ENCODE peak calls at places on chromosomes 12 and 14, in nine cellular contexts. One of them, this sample, is unnamed.

GRCh38 chr12:54650409-54650808 is 2.2 kb upstream of the DCD start:
- DNase-seq in NT2/D1: no peak
- DNase-seq in pancreas: no peak
- DNase-seq in NCI-H1694: no peak
- DNase-seq in amygdala: no peak
- DNase-seq in fibroblast of lung: peak
- DNase-seq in lung microvascular endothelial cell: no peak
- DNase-seq in stimulated activated CD8-positive, alpha-beta memory T cell treated with anti-CD3 and anti-CD28 coated beads, Interleukin-7, amount 100 ng/mL, for 1 hour: no peak
- DNase-seq in T-helper 2 cell: no peak
- DNase-seq in this sample: no peak

GRCh38 chr14:32183151-32184048 is 18.4 kb upstream of the RNU6-7 start:
- DNase-seq in NT2/D1: no peak
- DNase-seq in pancreas: no peak
- DNase-seq in NCI-H1694: no peak
- DNase-seq in amygdala: no peak
- DNase-seq in fibroblast of lung: no peak
- DNase-seq in lung microvascular endothelial cell: no peak
- DNase-seq in stimulated activated CD8-positive, alpha-beta memory T cell treated with anti-CD3 and anti-CD28 coated beads, Interleukin-7, amount 100 ng/mL, for 1 hour: no peak
- DNase-seq in T-helper 2 cell: no peak
- DNase-seq in this sample: no peak

GRCh38 chr12:128940974-128941373 is 87.7 kb downstream of the GLT1D1 start:
- DNase-seq in NT2/D1: no peak
- DNase-seq in pancreas: no peak
- DNase-seq in NCI-H1694: no peak
- DNase-seq in amygdala: no peak
- DNase-seq in fibroblast of lung: no peak
- DNase-seq in lung microvascular endothelial cell: no peak
- DNase-seq in stimulated activated CD8-positive, alpha-beta memory T cell treated with anti-CD3 and anti-CD28 coated beads, Interleukin-7, amount 100 ng/mL, for 1 hour: no peak
- DNase-seq in T-helper 2 cell: no peak
- DNase-seq in this sample: no peak

GRCh38 chr12:27246774-27247173 is 2.7 kb downstream of the STK38L start:
- DNase-seq in NT2/D1: no peak
- DNase-seq in pancreas: no peak
- DNase-seq in NCI-H1694: no peak
- DNase-seq in amygdala: no peak
- DNase-seq in fibroblast of lung: peak
- DNase-seq in lung microvascular endothelial cell: no peak
- DNase-seq in stimulated activated CD8-positive, alpha-beta memory T cell treated with anti-CD3 and anti-CD28 coated beads, Interleukin-7, amount 100 ng/mL, for 1 hour: no peak
- DNase-seq in T-helper 2 cell: no peak
- DNase-seq in this sample: no peak

GRCh38 chr12:58268080-58268479 is 326.7 kb downstream of the ATP23 start:
- DNase-seq in NT2/D1: no peak
- DNase-seq in pancreas: no peak
- DNase-seq in NCI-H1694: no peak
- DNase-seq in amygdala: no peak
- DNase-seq in fibroblast of lung: no peak
- DNase-seq in lung microvascular endothelial cell: peak
- DNase-seq in stimulated activated CD8-positive, alpha-beta memory T cell treated with anti-CD3 and anti-CD28 coated beads, Interleukin-7, amount 100 ng/mL, for 1 hour: no peak
- DNase-seq in T-helper 2 cell: no peak
- DNase-seq in this sample: peak

GRCh38 chr14:77311217-77311616 is 9.5 kb downstream of the POMT2 start:
- DNase-seq in NT2/D1: no peak
- DNase-seq in pancreas: no peak
- DNase-seq in NCI-H1694: no peak
- DNase-seq in amygdala: no peak
- DNase-seq in fibroblast of lung: no peak
- DNase-seq in lung microvascular endothelial cell: no peak
- DNase-seq in stimulated activated CD8-positive, alpha-beta memory T cell treated with anti-CD3 and anti-CD28 coated beads, Interleukin-7, amount 100 ng/mL, for 1 hour: no peak
- DNase-seq in T-helper 2 cell: no peak
- DNase-seq in this sample: no peak

GRCh38 chr12:2960432-2960956 is 1.3 kb downstream of the TEAD4 start:
- DNase-seq in NT2/D1: no peak
- DNase-seq in pancreas: no peak
- DNase-seq in NCI-H1694: no peak
- DNase-seq in amygdala: no peak
- DNase-seq in fibroblast of lung: peak
- DNase-seq in lung microvascular endothelial cell: peak
- DNase-seq in stimulated activated CD8-positive, alpha-beta memory T cell treated with anti-CD3 and anti-CD28 coated beads, Interleukin-7, amount 100 ng/mL, for 1 hour: no peak
- DNase-seq in T-helper 2 cell: no peak
- DNase-seq in this sample: no peak

GRCh38 chr12:50505945-50506344 is 1.2 kb downstream of the DIP2B start:
- DNase-seq in NT2/D1: no peak
- DNase-seq in pancreas: no peak
- DNase-seq in NCI-H1694: no peak
- DNase-seq in amygdala: peak
- DNase-seq in fibroblast of lung: peak
- DNase-seq in lung microvascular endothelial cell: peak
- DNase-seq in stimulated activated CD8-positive, alpha-beta memory T cell treated with anti-CD3 and anti-CD28 coated beads, Interleukin-7, amount 100 ng/mL, for 1 hour: no peak
- DNase-seq in T-helper 2 cell: no peak
- DNase-seq in this sample: no peak

GRCh38 chr14:96748371-96748770 is 48.8 kb upstream of the VRK1 start:
- DNase-seq in NT2/D1: no peak
- DNase-seq in pancreas: no peak
- DNase-seq in NCI-H1694: no peak
- DNase-seq in amygdala: no peak
- DNase-seq in fibroblast of lung: no peak
- DNase-seq in lung microvascular endothelial cell: no peak
- DNase-seq in stimulated activated CD8-positive, alpha-beta memory T cell treated with anti-CD3 and anti-CD28 coated beads, Interleukin-7, amount 100 ng/mL, for 1 hour: no peak
- DNase-seq in T-helper 2 cell: no peak
- DNase-seq in this sample: no peak

GRCh38 chr14:94355191-94355794 is 32.2 kb upstream of the SERPINA6 start:
- DNase-seq in NT2/D1: peak
- DNase-seq in pancreas: peak
- DNase-seq in NCI-H1694: peak
- DNase-seq in amygdala: no peak
- DNase-seq in fibroblast of lung: peak
- DNase-seq in lung microvascular endothelial cell: no peak
- DNase-seq in stimulated activated CD8-positive, alpha-beta memory T cell treated with anti-CD3 and anti-CD28 coated beads, Interleukin-7, amount 100 ng/mL, for 1 hour: no peak
- DNase-seq in T-helper 2 cell: no peak
- DNase-seq in this sample: no peak

GRCh38 chr12:119374615-119375014 is 40.1 kb downstream of the CCDC60 start:
- DNase-seq in NT2/D1: no peak
- DNase-seq in pancreas: no peak
- DNase-seq in NCI-H1694: no peak
- DNase-seq in amygdala: no peak
- DNase-seq in fibroblast of lung: no peak
- DNase-seq in lung microvascular endothelial cell: no peak
- DNase-seq in stimulated activated CD8-positive, alpha-beta memory T cell treated with anti-CD3 and anti-CD28 coated beads, Interleukin-7, amount 100 ng/mL, for 1 hour: no peak
- DNase-seq in T-helper 2 cell: no peak
- DNase-seq in this sample: no peak

GRCh38 chr12:69480698-69481097 is 10.5 kb downstream of the FRS2 start:
- DNase-seq in NT2/D1: no peak
- DNase-seq in pancreas: no peak
- DNase-seq in NCI-H1694: no peak
- DNase-seq in amygdala: no peak
- DNase-seq in fibroblast of lung: no peak
- DNase-seq in lung microvascular endothelial cell: no peak
- DNase-seq in stimulated activated CD8-positive, alpha-beta memory T cell treated with anti-CD3 and anti-CD28 coated beads, Interleukin-7, amount 100 ng/mL, for 1 hour: no peak
- DNase-seq in T-helper 2 cell: no peak
- DNase-seq in this sample: no peak

GRCh38 chr14:94548999-94549985 is 11.9 kb upstream of the SERPINA4 start:
- DNase-seq in NT2/D1: peak
- DNase-seq in pancreas: peak
- DNase-seq in NCI-H1694: peak
- DNase-seq in amygdala: peak
- DNase-seq in fibroblast of lung: peak
- DNase-seq in lung microvascular endothelial cell: peak
- DNase-seq in stimulated activated CD8-positive, alpha-beta memory T cell treated with anti-CD3 and anti-CD28 coated beads, Interleukin-7, amount 100 ng/mL, for 1 hour: no peak
- DNase-seq in T-helper 2 cell: peak
- DNase-seq in this sample: no peak

This sample was measured in pulmonary artery endothelial cell.